ENCODE peak calls at places on chromosomes 12 and 14, in six cellular contexts. B, I, Z, C, U and V are unnamed samples.

GRCh38 chr14:29926701-29927595 is 699 bp downstream of the PRKD1 start:
- DNase-seq in I (peak), B (peak), Z (peak), C (peak), U (peak), V (no peak)

GRCh38 chr12:118981285-118982201 is at the start of gene SRRM4:
- DNase-seq in C (no peak), Z (no peak), U (no peak), B (peak), I (peak), V (no peak)

GRCh38 chr12:108567974-108568652 is 5.7 kb downstream of the ISCU start:
- DNase-seq in U (no peak), C (no peak), I (no peak), Z (peak), B (no peak), V (no peak)

GRCh38 chr12:28209782-28210181 is 19.5 kb downstream of the CCDC91 start:
- DNase-seq in Z (peak), U (peak), C (no peak), I (no peak), B (peak), V (no peak)

GRCh38 chr12:22046968-22047390 is 961 bp downstream of the CMAS start:
- DNase-seq in C (no peak), I (no peak), Z (peak), U (peak), B (no peak), V (no peak)

GRCh38 chr12:356276-356988 is 32.7 kb downstream of the KDM5A start:
- DNase-seq in C (no peak), U (peak), I (no peak), Z (peak), B (no peak), V (no peak)

GRCh38 chr12:113237748-113238147 is 16.5 kb downstream of the TPCN1 start:
- DNase-seq in Z (no peak), I (no peak), B (peak), U (no peak), C (no peak), V (no peak)

GRCh38 chr14:39055786-39056474 is 47.1 kb downstream of the SEC23A start:
- DNase-seq in U (no peak), I (no peak), B (peak), Z (no peak), C (no peak), V (no peak)

GRCh38 chr12:111429760-111430417 is 24.2 kb downstream of the SH2B3 start:
- DNase-seq in C (no peak), I (no peak), B (no peak), U (no peak), Z (no peak), V (peak)

GRCh38 chr12:103799504-103800251 is 41.4 kb downstream of the NT5DC3 start:
- DNase-seq in I (no peak), Z (peak), U (peak), B (peak), C (peak), V (no peak)

GRCh38 chr14:50599700-50600444 is 39.9 kb downstream of the ATL1 start:
- DNase-seq in C (no peak), B (peak), I (no peak), Z (peak), U (peak), V (no peak)

GRCh38 chr12:77062846-77063461 is 2.4 kb downstream of the E2F7 start:
- DNase-seq in C (peak), B (no peak), I (no peak), Z (peak), U (no peak), V (no peak)

GRCh38 chr14:81319314-81319713 is 80.8 kb downstream of the STON2 start:
- DNase-seq in C (no peak), U (no peak), I (no peak), Z (no peak), B (no peak), V (no peak)

GRCh38 chr12:53299101-53299453 is 418 bp upstream of the MYG1 start:
- DNase-seq in B (peak), U (peak), C (no peak), Z (peak), I (no peak), V (peak)

GRCh38 chr12:99605-100004 is 33.0 kb downstream of the IQSEC3 start:
- DNase-seq in C (no peak), U (no peak), I (no peak), Z (peak), B (no peak), V (no peak)

GRCh38 chr14:99273025-99273723 is 1.2 kb upstream of the BCL11B start:
- DNase-seq in C (no peak), Z (no peak), U (no peak), I (peak), B (no peak), V (peak)

GRCh38 chr14:105087963-105088811 is 23.0 kb upstream of the GPR132 start:
- DNase-seq in Z (peak), U (peak), B (no peak), I (peak), C (no peak), V (no peak)

GRCh38 chr12:20212658-20213387 is 155.5 kb upstream of the PDE3A start:
- DNase-seq in B (peak), C (peak), U (peak), Z (peak), I (peak), V (no peak)

GRCh38 chr14:61451491-61451890 is 130.1 kb downstream of the PRKCH start:
- DNase-seq in C (no peak), I (no peak), Z (no peak), U (no peak), B (no peak), V (no peak)

GRCh38 chr12:100279612-100280244 is 12.8 kb downstream of the SCYL2 start:
- DNase-seq in I (peak), C (no peak), B (no peak), U (no peak), Z (no peak), V (no peak)

GRCh38 chr12:102281231-102281630 is 83.6 kb upstream of the PMCH start:
- DNase-seq in U (no peak), C (no peak), B (no peak), Z (no peak), I (no peak), V (no peak)

GRCh38 chr14:68807148-68807600 is 14.3 kb upstream of the ZFP36L1 start:
- DNase-seq in C (peak), U (peak), I (no peak), Z (peak), B (peak), V (peak)

GRCh38 chr14:34043627-34044372 is 92.9 kb upstream of the EGLN3 start:
- DNase-seq in I (no peak), U (no peak), B (peak), Z (no peak), C (peak), V (peak)